ENCODE peak calls at places on chromosomes 5 and 9, in four cellular contexts. E, O, I and Y are unnamed samples.

GRCh38 chr5:98314262-98314661 is 459.2 kb upstream of the RGMB start:
- DNase-seq in I (no peak), E (no peak), O (no peak), Y (no peak)

GRCh38 chr5:98425626-98426025 is 347.8 kb upstream of the RGMB start:
- DNase-seq in E (no peak), I (no peak), O (no peak), Y (no peak)

GRCh38 chr9:129989740-129990139 is 53.2 kb downstream of the FNBP1 start:
- DNase-seq in O (no peak), I (peak; percentile 31), E (no peak), Y (no peak)

GRCh38 chr9:130668196-130668595 is 3.8 kb downstream of the PRDM12 start:
- DNase-seq in O (no peak), E (no peak), I (no peak), Y (no peak)

GRCh38 chr9:109967651-109968331 is 187.8 kb downstream of the PALM2AKAP2 start:
- DNase-seq in I (no peak), E (no peak), O (no peak), Y (no peak)

GRCh38 chr5:121325930-121326329 is 525.8 kb upstream of the FTMT start:
- DNase-seq in E (no peak), O (no peak), I (no peak), Y (no peak)

GRCh38 chr5:14231156-14231555 is 88.0 kb downstream of the TRIO start:
- DNase-seq in E (no peak), O (no peak), I (no peak), Y (no peak)

GRCh38 chr9:76200315-76200714 is 193.9 kb downstream of the RFK start:
- DNase-seq in O (no peak), E (no peak), I (no peak), Y (no peak)

GRCh38 chr9:109349431-109349846 is 28.6 kb upstream of the EPB41L4B start:
- DNase-seq in I (no peak), E (no peak), O (no peak), Y (no peak)

GRCh38 chr5:172095368-172095960 is 89.0 kb upstream of the FBXW11 start:
- DNase-seq in E (no peak), I (peak; percentile 29), O (peak; percentile 58), Y (peak; percentile 54)

DNA sequence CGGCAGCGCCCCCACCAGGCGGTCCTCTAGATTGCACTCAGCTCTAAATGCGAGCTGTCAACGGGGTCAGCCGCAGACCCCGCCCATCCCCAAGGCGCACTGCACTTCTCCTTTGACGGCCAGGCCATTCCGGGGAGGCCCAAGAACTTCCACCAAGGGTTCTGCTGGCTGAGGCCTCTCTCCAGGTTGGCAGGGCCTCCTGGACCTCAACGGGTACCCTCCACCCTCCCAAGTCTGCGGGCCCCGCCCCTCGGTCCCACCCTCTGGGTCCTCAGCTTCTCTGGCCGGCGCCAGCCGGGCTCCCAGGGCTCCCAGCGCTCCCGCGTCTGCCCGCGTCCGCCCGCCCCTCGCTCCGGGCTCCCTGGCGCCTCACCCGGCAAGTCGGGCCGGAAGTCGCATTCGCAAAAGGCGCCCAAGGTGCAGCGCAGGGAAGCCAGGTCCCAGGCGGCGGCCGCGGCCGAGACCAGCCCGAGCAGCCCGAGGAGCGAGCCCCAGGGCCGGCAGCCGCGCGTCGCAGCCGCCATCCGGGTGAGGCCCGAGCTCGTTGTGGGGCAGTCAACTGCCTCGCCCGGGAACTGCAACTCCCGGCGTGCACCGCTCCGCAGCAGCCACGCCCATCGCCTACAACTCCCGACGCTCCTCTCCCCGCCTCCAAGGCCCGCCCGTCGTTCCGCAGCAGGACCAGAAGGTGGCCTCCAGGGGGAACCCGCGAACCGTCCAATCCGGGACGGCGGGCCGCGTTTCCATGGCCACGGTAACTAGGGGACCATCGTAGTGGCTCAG is at the start of gene TOR2A:
- DNase-seq in O (peak; percentile 100), E (peak; percentile 99), I (peak; percentile 98), Y (peak; percentile 99)
- H3K27ac ChIP-seq in O (peak within 1 kb of the TSS; percentile 25), E (peak within 1 kb of the TSS; percentile 73), I (peak within 1 kb of the TSS; percentile 93), Y (peak within 1 kb of the TSS; percentile 96)

DNA sequence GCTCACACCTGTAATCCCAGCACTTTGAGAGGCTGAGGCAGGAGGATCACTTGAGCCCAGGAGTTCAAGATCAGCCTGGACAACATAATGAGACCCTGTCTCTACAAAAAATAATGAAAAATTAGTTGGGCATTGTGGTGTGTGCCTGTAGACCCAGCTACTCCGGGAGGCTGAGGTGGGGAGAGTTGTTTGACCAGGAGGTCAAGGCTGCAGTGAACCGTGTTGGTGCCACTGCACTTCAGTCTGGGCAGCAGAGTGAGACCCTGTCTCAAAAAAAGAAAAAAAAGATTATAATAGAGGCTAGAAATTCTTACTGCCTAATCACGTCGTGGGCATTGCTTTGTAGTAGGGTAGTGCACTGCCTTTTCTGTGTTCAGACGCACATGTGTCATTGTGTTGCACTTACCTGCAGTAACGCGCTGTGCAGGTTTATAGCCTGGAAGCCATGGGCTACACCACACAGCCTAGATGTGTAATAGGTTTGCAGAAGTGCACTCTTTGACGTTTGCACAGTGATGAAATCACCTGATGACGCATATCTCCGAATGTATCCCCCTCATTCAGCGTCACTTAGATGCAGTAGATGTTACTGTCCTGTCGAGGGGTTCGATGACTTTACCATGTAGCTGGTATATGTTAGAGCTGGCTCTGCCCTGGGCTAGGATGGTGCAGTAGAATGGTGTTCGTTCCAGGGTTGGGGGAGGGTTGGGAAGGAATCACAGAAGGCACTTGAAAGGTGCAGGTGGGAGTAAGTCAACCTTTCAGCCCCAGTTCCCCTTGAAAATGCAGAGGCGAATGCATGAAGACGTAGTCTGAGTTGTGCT is 13.0 kb downstream of the EHMT1 start:
- DNase-seq in I (no peak), O (no peak), E (no peak), Y (no peak)
- H3K27ac ChIP-seq in I (no peak overlapping the region), O (no peak overlapping the region), E (no peak overlapping the region), Y (peak overlapping the region; percentile 32)

DNA sequence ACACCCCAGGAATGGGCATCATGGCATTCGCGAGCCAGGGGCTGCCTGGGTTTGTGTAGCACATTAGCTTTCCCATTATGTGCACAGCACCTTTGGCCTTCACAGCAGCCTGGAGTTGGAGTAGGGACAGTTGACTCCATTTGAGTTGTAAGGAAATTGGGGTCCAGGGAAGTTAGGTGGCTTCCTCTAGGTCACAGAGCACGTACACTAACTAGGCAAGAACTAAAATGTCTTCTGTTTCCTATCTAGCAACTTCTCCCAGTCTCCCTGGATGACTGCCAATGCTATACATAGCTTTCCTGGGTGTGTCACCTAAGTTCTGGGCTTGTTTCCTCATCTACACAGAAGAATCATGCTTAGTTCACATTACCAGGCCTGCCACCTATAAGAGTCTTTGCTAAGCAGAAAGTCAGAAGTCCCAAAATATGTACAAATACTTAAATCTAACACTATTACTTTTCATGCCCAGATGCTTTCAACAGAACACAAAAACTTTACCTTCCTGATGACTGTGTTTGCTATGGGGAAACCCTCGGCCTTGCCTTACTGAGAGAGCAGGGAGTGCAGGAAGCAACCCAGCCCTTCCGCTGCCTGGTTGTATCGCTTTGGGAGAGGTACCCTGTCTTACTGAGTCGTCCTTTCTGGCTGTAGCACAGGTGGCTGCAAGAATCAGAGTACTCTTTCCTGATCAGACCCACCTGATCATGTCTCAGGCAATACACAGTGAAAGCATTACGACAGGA is 12.0 kb downstream of the MACROH2A1 start:
- DNase-seq in E (peak; percentile 12), I (no peak), O (no peak), Y (no peak)
- H3K27ac ChIP-seq in E (no peak overlapping the region), I (no peak overlapping the region), O (no peak overlapping the region), Y (peak overlapping the region; percentile 69)

GRCh38 chr9:87714819-87715218 is 11.1 kb upstream of the CTSL start:
- DNase-seq in I (no peak), O (no peak), E (no peak), Y (no peak)

GRCh38 chr9:87713278-87713989 is 12.5 kb upstream of the CTSL start:
- DNase-seq in I (peak; percentile 94), E (peak; percentile 15), O (peak; percentile 93), Y (peak; percentile 89)

GRCh38 chr9:87711857-87712800 is 13.8 kb upstream of the CTSL start:
- DNase-seq in E (no peak), I (no peak), O (peak; percentile 75), Y (no peak)

GRCh38 chr9:87713990-87714335 is 12.0 kb upstream of the CTSL start:
- DNase-seq in I (no peak), O (no peak), E (no peak), Y (no peak)

DNA sequence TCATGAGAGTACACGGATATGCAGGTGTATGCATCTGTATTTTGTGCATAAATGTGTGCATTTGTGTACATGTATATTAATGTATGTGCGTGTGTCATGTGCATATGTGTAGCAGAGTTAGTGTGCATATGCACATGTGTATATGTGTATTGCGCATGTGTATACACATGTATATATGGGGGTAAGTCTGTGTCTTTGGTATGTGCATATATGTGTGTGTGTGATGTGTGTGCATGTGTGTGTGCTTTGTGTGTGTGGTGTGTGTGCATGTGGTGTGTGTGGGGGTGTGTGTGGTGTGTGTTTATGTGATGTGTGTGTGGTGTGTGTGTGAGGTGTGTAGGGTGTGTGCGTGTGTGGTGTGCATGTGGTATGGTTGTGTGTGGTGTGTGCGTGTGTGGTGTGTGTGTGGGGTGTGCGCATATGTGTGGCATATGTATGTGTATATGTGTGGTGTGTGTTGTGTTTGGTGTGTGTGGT is 13.1 kb upstream of the CTSL start:
- DNase-seq in E (no peak), O (no peak), I (no peak), Y (no peak)
- H3K27ac ChIP-seq in E (no peak overlapping the region), O (peak overlapping the region; percentile 4), I (peak overlapping the region; percentile 73), Y (peak overlapping the region; percentile 72)

DNA sequence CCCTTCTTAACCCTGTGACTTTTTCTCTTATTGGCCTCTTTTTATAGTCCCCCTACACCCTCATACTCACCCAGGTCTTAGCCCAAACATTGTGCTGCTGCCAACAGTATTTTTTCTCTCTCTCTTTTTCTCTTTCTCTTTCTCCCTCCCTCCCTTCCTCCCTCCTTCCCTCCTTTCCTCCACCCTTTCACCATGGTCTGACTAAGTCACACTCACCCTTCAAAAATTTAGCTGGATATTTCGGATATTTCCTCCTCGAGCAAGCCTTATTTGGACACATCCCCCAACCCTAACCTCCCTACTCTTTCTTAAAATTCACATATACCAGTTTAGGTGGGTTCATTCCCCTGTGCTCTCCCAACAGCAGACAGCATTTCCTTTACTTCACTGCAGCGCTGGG is 64.7 kb downstream of the FGF1 start:
- DNase-seq in E (no peak), O (no peak), I (no peak), Y (no peak)
- H3K27ac ChIP-seq in E (no peak overlapping the region), O (peak overlapping the region; percentile 93), I (peak overlapping the region; percentile 64), Y (no peak overlapping the region)

DNA sequence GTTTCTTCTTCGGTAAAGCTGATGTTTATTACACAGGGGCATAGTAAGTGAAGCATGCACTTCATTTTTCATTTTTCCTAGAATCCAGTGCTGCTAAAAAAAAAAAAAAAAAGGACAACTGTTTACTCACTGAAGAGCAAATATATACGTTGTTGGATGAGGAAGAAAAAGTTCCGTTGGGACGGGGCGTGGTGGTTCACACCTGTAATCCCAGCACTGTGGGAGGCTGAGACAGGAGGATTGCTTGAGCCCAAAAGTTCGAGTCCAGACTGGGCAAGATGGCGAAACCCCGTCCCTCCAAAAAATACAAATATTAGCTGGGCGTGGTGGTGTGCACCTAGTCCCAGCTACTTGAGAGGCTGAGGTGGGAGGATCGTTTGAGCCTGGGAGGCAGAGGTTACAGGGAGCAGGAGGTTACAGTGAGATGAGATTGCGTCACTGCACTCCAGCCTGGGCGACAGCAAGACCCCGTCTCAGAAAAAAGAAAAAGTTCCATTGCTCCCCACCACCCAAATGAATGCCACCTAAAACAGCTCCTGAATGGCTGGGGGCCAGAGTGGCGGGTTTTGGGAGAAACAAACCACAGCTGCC is 60.1 kb upstream of the GNE start:
- DNase-seq in E (no peak), O (no peak), I (no peak), Y (no peak)
- H3K27ac ChIP-seq in E (no peak overlapping the region), O (no peak overlapping the region), I (no peak overlapping the region), Y (no peak overlapping the region)